ENCODE peak calls at places on chromosomes 12 and 14, in five cellular contexts. S, A, Y, M and P are unnamed samples.

GRCh38 chr14:72892879-72893635 is 844 bp downstream of the DPF3 start:
- DNase-seq in A (no peak), S (peak; percentile 26), M (peak; percentile 78), Y (no peak), P (no peak)

GRCh38 chr12:45388545-45388944 is 172.7 kb downstream of the ANO6 start:
- DNase-seq in Y (no peak), S (peak; percentile 40), A (no peak), M (no peak), P (no peak)

GRCh38 chr12:131157739-131158138 is 204.0 kb downstream of the ADGRD1 start:
- DNase-seq in A (peak; percentile 32), Y (no peak), M (no peak), S (no peak), P (no peak)

GRCh38 chr12:66003951-66004350 is 126.6 kb downstream of the LLPH start:
- DNase-seq in M (no peak), A (no peak), Y (no peak), S (no peak), P (no peak)

GRCh38 chr14:51342226-51342625 is 102.2 kb downstream of the TMX1 start:
- DNase-seq in Y (no peak), M (no peak), S (no peak), A (no peak), P (no peak)

GRCh38 chr12:72178871-72179270 is 93.3 kb upstream of the TRHDE start:
- DNase-seq in Y (no peak), S (no peak), A (no peak), M (no peak), P (no peak)

GRCh38 chr12:99253068-99253467 is 394.5 kb upstream of the GARIN6 start:
- DNase-seq in Y (no peak), M (no peak), S (no peak), A (no peak), P (no peak)

GRCh38 chr12:6912164-6912956 is 2.0 kb upstream of the ENO2 start:
- DNase-seq in Y (no peak), S (no peak), A (peak; percentile 65), M (no peak), P (no peak)

GRCh38 chr12:32273063-32273521 is 126.3 kb upstream of the FGD4 start:
- DNase-seq in S (no peak), Y (no peak), A (no peak), M (no peak), P (no peak)

GRCh38 chr14:93059917-93060545 is 55.7 kb downstream of the ITPK1 start:
- DNase-seq in A (no peak), M (peak; percentile 20), Y (no peak), S (no peak), P (no peak)

GRCh38 chr14:103334644-103335603 is 887 bp downstream of the EIF5 start:
- DNase-seq in Y (peak; percentile 33), S (peak; percentile 90), A (peak; percentile 85), M (peak; percentile 91), P (peak; percentile 66)

GRCh38 chr14:23365353-23366162 is 586 bp upstream of the EFS start:
- DNase-seq in S (peak; percentile 58), Y (no peak), A (peak; percentile 66), M (peak; percentile 80), P (no peak)

GRCh38 chr12:88328056-88328455 is 185.9 kb downstream of the TMTC3 start:
- DNase-seq in S (no peak), A (no peak), Y (no peak), M (no peak), P (no peak)

GRCh38 chr14:28407931-28408330 is 358.7 kb upstream of the FOXG1 start:
- DNase-seq in S (no peak), M (no peak), Y (no peak), A (no peak), P (no peak)
- H3K9me3 ChIP-seq in S (no peaks in the 10 kb centered on the region), M (no peaks in the 10 kb centered on the region), Y (peaks cover 5% of the 10 kb centered on the region), A (no peaks in the 10 kb centered on the region), P (no peaks in the 10 kb centered on the region)

GRCh38 chr12:34207858-34208257 is 185.6 kb downstream of the ALG10 start:
- DNase-seq in M (no peak), S (no peak), A (no peak), Y (no peak), P (no peak)

GRCh38 chr12:34210689-34211530 is 188.6 kb downstream of the ALG10 start:
- DNase-seq in Y (no peak), S (no peak), A (no peak), M (no peak), P (no peak)

GRCh38 chr12:34208331-34209258 is 186.3 kb downstream of the ALG10 start:
- DNase-seq in Y (no peak), S (no peak), M (no peak), A (no peak), P (no peak)

GRCh38 chr12:34209259-34209835 is 187.1 kb downstream of the ALG10 start:
- DNase-seq in Y (no peak), S (no peak), A (no peak), M (no peak), P (no peak)

DNA sequence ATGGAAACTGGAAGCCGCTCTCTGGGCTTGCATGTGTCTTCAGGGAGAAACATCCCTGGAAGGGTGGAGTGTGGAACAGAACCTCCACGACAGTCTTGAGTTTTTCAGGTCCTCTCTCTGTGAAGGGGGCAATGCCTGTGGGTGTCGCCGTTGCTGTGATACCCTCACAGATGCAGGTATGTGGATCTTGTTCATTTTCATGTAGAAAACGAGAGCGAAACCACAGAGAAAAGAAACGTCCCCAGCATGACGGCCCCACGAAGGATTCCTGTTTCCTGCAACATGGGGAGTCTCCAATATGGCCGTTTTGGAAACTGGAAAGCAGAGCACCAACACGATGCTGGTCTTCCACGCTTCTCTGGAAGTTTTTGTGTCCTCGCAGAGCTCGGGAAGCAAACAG is 187.9 kb downstream of the ALG10 start:
- DNase-seq in A (no peak), Y (no peak), M (no peak), S (no peak), P (no peak)
- H3K9me3 ChIP-seq in A (peaks cover 9% of the 10 kb centered on the region), Y (peaks cover 5% of the 10 kb centered on the region), M (no peaks in the 10 kb centered on the region), S (no peaks in the 10 kb centered on the region), P (no peaks in the 10 kb centered on the region)

GRCh38 chr14:98853063-98853729 is 418.8 kb downstream of the BCL11B start:
- DNase-seq in A (no peak), M (no peak), S (no peak), Y (no peak), P (no peak)

GRCh38 chr14:98858158-98858557 is 413.8 kb downstream of the BCL11B start:
- DNase-seq in A (no peak), M (no peak), S (no peak), Y (no peak), P (no peak)

GRCh38 chr14:98858561-98858960 is 413.4 kb downstream of the BCL11B start:
- DNase-seq in A (no peak), S (no peak), Y (no peak), M (no peak), P (no peak)

GRCh38 chr14:98859301-98859700 is 412.7 kb downstream of the BCL11B start:
- DNase-seq in A (no peak), Y (no peak), M (no peak), S (no peak), P (no peak)

GRCh38 chr14:98855926-98856325 is 416.1 kb downstream of the BCL11B start:
- DNase-seq in A (no peak), M (no peak), Y (no peak), S (no peak), P (no peak)
- H3K9me3 ChIP-seq in A (no peaks in the 10 kb centered on the region), M (no peaks in the 10 kb centered on the region), Y (no peaks in the 10 kb centered on the region), S (no peaks in the 10 kb centered on the region), P (no peaks in the 10 kb centered on the region)

DNA sequence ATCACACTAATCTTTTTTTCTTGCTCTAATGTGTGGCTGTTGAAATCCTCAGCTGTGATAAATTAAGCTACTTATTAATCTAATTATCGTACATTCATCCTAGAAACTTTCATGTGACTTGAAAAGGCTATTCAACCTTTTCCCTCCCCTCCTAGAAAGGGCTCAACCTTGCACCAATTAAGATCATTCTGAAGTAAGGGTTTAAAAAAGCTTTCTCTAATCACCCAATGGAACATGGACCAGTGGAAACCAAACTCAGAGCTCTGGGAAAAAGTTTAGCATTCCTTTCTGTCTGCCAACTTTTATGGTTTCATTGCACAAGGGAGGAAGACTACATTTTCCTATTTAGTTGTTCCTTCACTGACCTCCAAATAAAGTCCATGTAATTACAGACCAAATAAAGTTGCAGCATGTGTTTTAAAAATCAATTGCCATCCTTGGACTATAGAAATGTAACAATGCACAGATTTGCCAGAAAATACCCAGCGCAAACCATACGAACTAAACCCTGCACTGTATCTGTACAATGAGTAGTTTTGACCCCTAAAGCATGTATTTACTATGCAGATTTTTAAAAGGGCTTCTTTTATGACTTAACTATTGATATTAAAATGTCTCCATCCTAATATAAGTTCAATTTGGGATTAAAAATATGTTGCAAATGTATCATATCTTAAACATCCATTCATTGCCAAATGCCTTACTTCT is 142.6 kb upstream of the OTX2 start:
- DNase-seq in M (no peak), A (no peak), S (no peak), Y (no peak), P (no peak)
- H3K9me3 ChIP-seq in M (no peaks in the 10 kb centered on the region), A (no peaks in the 10 kb centered on the region), S (no peaks in the 10 kb centered on the region), Y (no peaks in the 10 kb centered on the region), P (no peaks in the 10 kb centered on the region)

DNA sequence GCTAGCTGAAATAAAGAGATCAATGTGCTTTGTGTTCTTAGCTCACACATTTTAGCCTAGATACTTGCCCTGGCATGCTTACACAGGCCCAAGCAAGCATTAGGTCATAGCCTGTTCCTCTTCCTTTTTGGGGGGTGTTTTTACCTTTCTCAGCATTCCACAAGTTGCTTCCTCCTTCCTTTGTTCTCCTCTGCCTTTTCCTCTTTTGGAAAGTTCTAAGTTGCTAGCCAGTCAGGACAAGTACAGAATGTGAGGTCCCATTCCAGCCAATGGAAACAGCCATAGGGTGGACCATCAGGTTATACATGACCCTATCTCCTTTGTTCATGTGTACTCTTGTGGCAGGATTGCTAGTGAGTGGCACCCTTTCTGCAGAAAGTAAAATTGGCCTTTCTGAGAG is 154.9 kb downstream of the RASSF9 start:
- DNase-seq in M (no peak), Y (no peak), S (no peak), A (no peak), P (no peak)
- H3K9me3 ChIP-seq in M (no peaks in the 10 kb centered on the region), Y (peaks cover 14% of the 10 kb centered on the region), S (no peaks in the 10 kb centered on the region), A (no peaks in the 10 kb centered on the region), P (no peaks in the 10 kb centered on the region)

GRCh38 chr14:98623806-98624430 is 648.1 kb downstream of the BCL11B start:
- DNase-seq in A (no peak), S (no peak), M (no peak), Y (no peak), P (no peak)
- H3K9me3 ChIP-seq in A (peaks cover 6% of the 10 kb centered on the region), S (no peaks in the 10 kb centered on the region), M (no peaks in the 10 kb centered on the region), Y (peaks cover 54% of the 10 kb centered on the region), P (peaks cover 9% of the 10 kb centered on the region)